ENCODE peak calls at places on chromosomes 5 and 9, in nine cellular contexts. One of them, this sample, is unnamed.

GRCh38 chr9:87075537-87075936 is 128.2 kb upstream of the GAS1 start:
- DNase-seq in mammary epithelial cell: no peak
- DNase-seq in omental fat pad: no peak
- DNase-seq in Calu3: no peak
- DNase-seq in GM20000: no peak
- DNase-seq in kidney: no peak
- DNase-seq in pancreas: no peak
- DNase-seq in NB4: no peak
- DNase-seq in choroid plexus epithelial cell: no peak
- DNase-seq in this sample: no peak

GRCh38 chr5:68932830-68933434 is 160.9 kb upstream of the SLC30A5 start:
- DNase-seq in mammary epithelial cell: no peak
- DNase-seq in omental fat pad: no peak
- DNase-seq in Calu3: no peak
- DNase-seq in GM20000: no peak
- DNase-seq in kidney: no peak
- DNase-seq in pancreas: no peak
- DNase-seq in NB4: peak
- DNase-seq in choroid plexus epithelial cell: peak
- DNase-seq in this sample: peak

GRCh38 chr5:81140942-81141341 is 92.2 kb upstream of the CKMT2 start:
- DNase-seq in mammary epithelial cell: no peak
- DNase-seq in omental fat pad: no peak
- DNase-seq in Calu3: no peak
- DNase-seq in GM20000: no peak
- DNase-seq in kidney: no peak
- DNase-seq in pancreas: no peak
- DNase-seq in NB4: no peak
- DNase-seq in choroid plexus epithelial cell: peak
- DNase-seq in this sample: no peak

GRCh38 chr5:149485655-149486615 is 65.3 kb downstream of the CSNK1A1 start:
- DNase-seq in mammary epithelial cell: peak
- DNase-seq in omental fat pad: peak
- DNase-seq in Calu3: peak
- DNase-seq in GM20000: no peak
- DNase-seq in kidney: no peak
- DNase-seq in pancreas: peak
- DNase-seq in NB4: no peak
- DNase-seq in choroid plexus epithelial cell: peak
- DNase-seq in this sample: no peak

GRCh38 chr5:53607896-53608295 is 47.5 kb downstream of the NDUFS4 start:
- DNase-seq in mammary epithelial cell: no peak
- DNase-seq in omental fat pad: no peak
- DNase-seq in Calu3: no peak
- DNase-seq in GM20000: no peak
- DNase-seq in kidney: no peak
- DNase-seq in pancreas: no peak
- DNase-seq in NB4: no peak
- DNase-seq in choroid plexus epithelial cell: peak
- DNase-seq in this sample: no peak

GRCh38 chr5:167688331-167688730 is 603.1 kb upstream of the WWC1 start:
- DNase-seq in mammary epithelial cell: no peak
- DNase-seq in omental fat pad: no peak
- DNase-seq in Calu3: no peak
- DNase-seq in GM20000: no peak
- DNase-seq in kidney: no peak
- DNase-seq in pancreas: no peak
- DNase-seq in NB4: no peak
- DNase-seq in choroid plexus epithelial cell: peak
- DNase-seq in this sample: no peak

GRCh38 chr5:59450245-59450644 is 443.3 kb downstream of the PDE4D start:
- DNase-seq in mammary epithelial cell: no peak
- DNase-seq in omental fat pad: no peak
- DNase-seq in Calu3: peak
- DNase-seq in GM20000: no peak
- DNase-seq in kidney: no peak
- DNase-seq in pancreas: no peak
- DNase-seq in NB4: peak
- DNase-seq in choroid plexus epithelial cell: no peak
- DNase-seq in this sample: no peak

GRCh38 chr9:134592018-134592818 is 49.4 kb upstream of the COL5A1 start:
- DNase-seq in mammary epithelial cell: no peak
- DNase-seq in omental fat pad: no peak
- DNase-seq in Calu3: no peak
- DNase-seq in GM20000: no peak
- DNase-seq in kidney: no peak
- DNase-seq in pancreas: no peak
- DNase-seq in NB4: no peak
- DNase-seq in choroid plexus epithelial cell: peak
- DNase-seq in this sample: no peak

GRCh38 chr5:175479125-175479881 is 943 bp downstream of the SFXN1 start:
- DNase-seq in mammary epithelial cell: no peak
- DNase-seq in omental fat pad: no peak
- DNase-seq in Calu3: no peak
- DNase-seq in GM20000: no peak
- DNase-seq in kidney: no peak
- DNase-seq in pancreas: no peak
- DNase-seq in NB4: no peak
- DNase-seq in choroid plexus epithelial cell: no peak
- DNase-seq in this sample: peak

GRCh38 chr5:151469386-151469785 is 22.0 kb downstream of the SLC36A1 start:
- DNase-seq in mammary epithelial cell: no peak
- DNase-seq in omental fat pad: no peak
- DNase-seq in Calu3: no peak
- DNase-seq in GM20000: no peak
- DNase-seq in kidney: no peak
- DNase-seq in pancreas: no peak
- DNase-seq in NB4: no peak
- DNase-seq in choroid plexus epithelial cell: peak
- DNase-seq in this sample: no peak

GRCh38 chr5:137318027-137318426 is 181.1 kb downstream of the SPOCK1 start:
- DNase-seq in mammary epithelial cell: no peak
- DNase-seq in omental fat pad: no peak
- DNase-seq in Calu3: no peak
- DNase-seq in GM20000: no peak
- DNase-seq in kidney: no peak
- DNase-seq in pancreas: no peak
- DNase-seq in NB4: no peak
- DNase-seq in choroid plexus epithelial cell: no peak
- DNase-seq in this sample: no peak

GRCh38 chr5:157464518-157465171 is 4.6 kb downstream of the NIPAL4 start:
- DNase-seq in mammary epithelial cell: peak
- DNase-seq in omental fat pad: peak
- DNase-seq in Calu3: peak
- DNase-seq in GM20000: peak
- DNase-seq in kidney: no peak
- DNase-seq in pancreas: no peak
- DNase-seq in NB4: peak
- DNase-seq in choroid plexus epithelial cell: peak
- DNase-seq in this sample: no peak

GRCh38 chr5:139385061-139385889 is 2.2 kb upstream of the SLC23A1 start:
- DNase-seq in mammary epithelial cell: peak
- DNase-seq in omental fat pad: no peak
- DNase-seq in Calu3: peak
- DNase-seq in GM20000: peak
- DNase-seq in kidney: no peak
- DNase-seq in pancreas: no peak
- DNase-seq in NB4: peak
- DNase-seq in choroid plexus epithelial cell: no peak
- DNase-seq in this sample: no peak

GRCh38 chr5:172443441-172444109 is 10.8 kb downstream of the SH3PXD2B start:
- DNase-seq in mammary epithelial cell: peak
- DNase-seq in omental fat pad: peak
- DNase-seq in Calu3: peak
- DNase-seq in GM20000: no peak
- DNase-seq in kidney: no peak
- DNase-seq in pancreas: peak
- DNase-seq in NB4: peak
- DNase-seq in choroid plexus epithelial cell: peak
- DNase-seq in this sample: no peak

GRCh38 chr5:34977934-34978616 is 48.7 kb downstream of the DNAJC21 start:
- DNase-seq in mammary epithelial cell: no peak
- DNase-seq in omental fat pad: no peak
- DNase-seq in Calu3: no peak
- DNase-seq in GM20000: no peak
- DNase-seq in kidney: no peak
- DNase-seq in pancreas: no peak
- DNase-seq in NB4: no peak
- DNase-seq in choroid plexus epithelial cell: no peak
- DNase-seq in this sample: no peak

GRCh38 chr5:74543162-74543995 is 97.1 kb downstream of the ENC1 start:
- DNase-seq in mammary epithelial cell: peak
- DNase-seq in omental fat pad: no peak
- DNase-seq in Calu3: peak
- DNase-seq in GM20000: no peak
- DNase-seq in kidney: peak
- DNase-seq in pancreas: peak
- DNase-seq in NB4: peak
- DNase-seq in choroid plexus epithelial cell: peak
- DNase-seq in this sample: peak

DNA sequence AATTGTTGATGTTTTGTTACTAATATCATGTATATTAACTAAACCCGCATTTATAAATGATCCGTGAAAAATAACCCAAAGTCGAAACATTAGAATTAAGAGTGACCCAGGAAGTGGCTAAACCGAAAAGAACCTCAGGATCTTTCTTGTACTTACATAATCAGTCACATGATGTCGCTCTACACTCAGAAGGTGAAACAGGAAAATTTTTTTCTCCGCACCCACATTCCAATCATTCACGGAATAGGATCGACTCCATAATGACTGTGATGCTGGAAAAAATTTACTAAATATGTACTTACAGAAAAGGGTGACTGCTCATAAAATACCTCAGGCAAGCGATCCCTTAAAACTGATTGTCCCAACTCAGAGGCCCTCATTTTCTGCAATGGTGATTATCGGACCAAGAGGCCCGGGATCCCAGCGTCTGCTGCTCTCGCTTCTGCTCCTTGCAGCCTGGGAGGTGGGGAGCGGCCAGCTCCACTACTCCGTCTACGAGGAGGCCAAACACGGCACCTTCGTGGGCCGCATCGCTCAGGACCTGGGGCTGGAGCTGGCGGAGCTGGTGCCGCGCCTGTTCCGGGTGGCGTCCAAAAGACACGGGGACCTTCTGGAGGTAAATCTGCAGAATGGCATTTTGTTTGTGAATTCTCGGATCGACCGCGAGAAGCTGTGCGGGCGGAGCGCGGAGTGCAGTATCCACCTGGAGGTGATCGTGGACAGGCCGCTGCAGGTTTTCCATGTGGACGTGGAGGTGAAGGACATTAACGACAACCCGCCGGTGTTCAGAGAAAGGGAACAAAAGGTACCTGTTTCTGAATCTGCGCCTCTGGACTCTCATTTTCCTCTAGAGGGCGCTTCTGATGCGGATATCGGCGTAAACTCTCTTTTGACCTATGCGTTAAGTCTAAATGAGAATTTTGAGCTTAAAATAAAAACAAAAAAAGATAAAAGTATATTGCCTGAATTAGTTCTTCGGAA is at the start of gene PCDHA12:
- DNase-seq in mammary epithelial cell: no peak
- DNase-seq in omental fat pad: no peak
- DNase-seq in Calu3: no peak
- DNase-seq in GM20000: no peak
- DNase-seq in kidney: no peak
- DNase-seq in pancreas: no peak
- DNase-seq in NB4: no peak
- DNase-seq in choroid plexus epithelial cell: no peak
- DNase-seq in this sample: peak
- TF ChIP-seq CTCF in mammary epithelial cell: peak
- TF ChIP-seq CTCF in omental fat pad: no peak
- TF ChIP-seq CTCF in Calu3: no peak
- TF ChIP-seq CTCF in GM20000: no peak
- TF ChIP-seq CTCF in kidney: no peak
- TF ChIP-seq CTCF in pancreas: no peak
- TF ChIP-seq CTCF in NB4: peak
- TF ChIP-seq CTCF in choroid plexus epithelial cell: no peak
- TF ChIP-seq CTCF in this sample: peak

GRCh38 chr9:120065151-120065550 is 514.8 kb downstream of the CDK5RAP2 start:
- DNase-seq in mammary epithelial cell: no peak
- DNase-seq in omental fat pad: no peak
- DNase-seq in Calu3: no peak
- DNase-seq in GM20000: no peak
- DNase-seq in kidney: no peak
- DNase-seq in pancreas: no peak
- DNase-seq in NB4: no peak
- DNase-seq in choroid plexus epithelial cell: no peak
- DNase-seq in this sample: no peak
- TF ChIP-seq CTCF in mammary epithelial cell: no peak
- TF ChIP-seq CTCF in omental fat pad: no peak
- TF ChIP-seq CTCF in Calu3: no peak
- TF ChIP-seq CTCF in GM20000: no peak
- TF ChIP-seq CTCF in kidney: no peak
- TF ChIP-seq CTCF in pancreas: no peak
- TF ChIP-seq CTCF in NB4: no peak
- TF ChIP-seq CTCF in choroid plexus epithelial cell: no peak
- TF ChIP-seq CTCF in this sample: no peak

GRCh38 chr9:89189215-89189614 is 10.6 kb upstream of the SHC3 start:
- DNase-seq in mammary epithelial cell: no peak
- DNase-seq in omental fat pad: no peak
- DNase-seq in Calu3: no peak
- DNase-seq in GM20000: no peak
- DNase-seq in kidney: no peak
- DNase-seq in pancreas: no peak
- DNase-seq in NB4: no peak
- DNase-seq in choroid plexus epithelial cell: peak
- DNase-seq in this sample: no peak
- TF ChIP-seq CTCF in mammary epithelial cell: peak
- TF ChIP-seq CTCF in omental fat pad: no peak
- TF ChIP-seq CTCF in Calu3: no peak
- TF ChIP-seq CTCF in GM20000: no peak
- TF ChIP-seq CTCF in kidney: no peak
- TF ChIP-seq CTCF in pancreas: no peak
- TF ChIP-seq CTCF in NB4: no peak
- TF ChIP-seq CTCF in choroid plexus epithelial cell: no peak
- TF ChIP-seq CTCF in this sample: no peak

DNA sequence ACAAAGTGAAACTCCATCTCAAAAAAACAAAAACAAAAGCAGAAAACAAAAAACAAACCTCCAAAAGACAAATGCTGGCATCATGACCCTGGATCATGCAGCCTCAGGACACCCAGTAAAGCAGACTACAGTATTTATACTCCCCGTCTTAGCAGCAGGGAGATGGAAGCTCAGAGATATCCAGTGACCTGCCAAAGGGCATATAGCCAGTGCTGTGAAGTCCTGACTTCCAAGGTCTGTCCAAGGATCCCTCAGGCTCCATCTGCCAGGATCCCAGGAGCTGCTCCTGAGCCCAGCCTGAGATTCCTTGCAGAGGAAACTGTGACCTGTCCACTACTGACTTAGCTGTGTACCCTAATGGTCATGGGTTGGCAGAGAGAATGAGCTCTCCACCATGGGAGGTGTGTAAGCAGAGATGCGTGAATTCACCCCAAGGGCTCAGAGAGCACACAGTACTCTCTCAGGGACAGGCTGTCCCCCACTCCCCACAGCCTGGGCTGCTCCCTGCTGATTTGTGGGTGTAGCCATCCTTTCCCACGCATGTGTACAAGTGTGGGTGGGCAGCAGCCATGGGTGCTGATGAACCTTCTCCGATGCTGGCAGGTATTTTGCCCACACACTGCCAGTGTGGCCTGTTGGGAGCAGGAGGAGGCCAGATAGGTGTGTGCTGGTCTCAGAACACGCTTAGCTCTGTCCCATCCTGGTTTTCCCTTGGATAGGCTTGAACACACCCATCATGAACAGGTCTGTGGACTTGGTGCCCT is 2.1 kb upstream of the WNK2 start:
- DNase-seq in mammary epithelial cell: no peak
- DNase-seq in omental fat pad: no peak
- DNase-seq in Calu3: no peak
- DNase-seq in GM20000: no peak
- DNase-seq in kidney: no peak
- DNase-seq in pancreas: no peak
- DNase-seq in NB4: no peak
- DNase-seq in choroid plexus epithelial cell: no peak
- DNase-seq in this sample: no peak
- TF ChIP-seq CTCF in mammary epithelial cell: no peak
- TF ChIP-seq CTCF in omental fat pad: no peak
- TF ChIP-seq CTCF in Calu3: no peak
- TF ChIP-seq CTCF in GM20000: no peak
- TF ChIP-seq CTCF in kidney: no peak
- TF ChIP-seq CTCF in pancreas: no peak
- TF ChIP-seq CTCF in NB4: no peak
- TF ChIP-seq CTCF in choroid plexus epithelial cell: no peak
- TF ChIP-seq CTCF in this sample: no peak

This sample was measured in nephron progenitor cell.